ENCODE peak calls at places on chromosomes 2 and 18, in nine cellular contexts. S, X, G, O, N, Y, F, R and V are unnamed samples.

GRCh38 chr18:27400001-27400400 is 214.9 kb upstream of the CHST9 start:
- DNase-seq in S (no peak), X (no peak), G (no peak), O (no peak), N (no peak), Y (no peak), F (no peak), R (no peak), V (no peak)

GRCh38 chr2:158507141-158507540 is 50.4 kb downstream of the PKP4 start:
- DNase-seq in S (no peak), X (peak), G (no peak), O (no peak), N (no peak), Y (no peak), F (no peak), R (no peak), V (no peak)

GRCh38 chr2:126973745-126974144 is 75.1 kb downstream of the TEX51 start:
- DNase-seq in S (no peak), X (no peak), G (no peak), O (no peak), N (no peak), Y (no peak), F (no peak), R (no peak), V (no peak)

GRCh38 chr18:21129586-21130216 is 18.1 kb upstream of the ROCK1 start:
- DNase-seq in S (no peak), X (no peak), G (no peak), O (no peak), N (no peak), Y (no peak), F (no peak), R (no peak), V (no peak)

GRCh38 chr18:74499633-74500032 is 3.5 kb downstream of the CNDP2 start:
- DNase-seq in S (peak), X (peak), G (peak), O (peak), N (peak), Y (peak), F (no peak), R (no peak), V (peak)

GRCh38 chr2:216932113-216932512 is 72.2 kb upstream of the TNP1 start:
- DNase-seq in S (no peak), X (no peak), G (no peak), O (no peak), N (no peak), Y (peak), F (no peak), R (no peak), V (no peak)

GRCh38 chr2:74715071-74715791 is 61.2 kb downstream of the SEMA4F start:
- DNase-seq in S (peak), X (peak), G (peak), O (peak), N (peak), Y (peak), F (peak), R (peak), V (peak)

GRCh38 chr2:64978514-64979268 is 10.5 kb upstream of the SLC1A4 start:
- DNase-seq in S (no peak), X (peak), G (no peak), O (no peak), N (no peak), Y (peak), F (no peak), R (peak), V (peak)

GRCh38 chr2:106026271-106027190 is 167.6 kb downstream of the UXS1 start:
- DNase-seq in S (no peak), X (no peak), G (no peak), O (no peak), N (no peak), Y (no peak), F (no peak), R (no peak), V (no peak)

GRCh38 chr18:35491689-35492077 is 6.1 kb downstream of the INO80C start:
- DNase-seq in S (no peak), X (no peak), G (no peak), O (no peak), N (no peak), Y (no peak), F (no peak), R (peak), V (no peak)

GRCh38 chr2:190334479-190335224 is 8.7 kb upstream of the INPP1 start:
- DNase-seq in S (no peak), X (no peak), G (no peak), O (peak), N (no peak), Y (no peak), F (no peak), R (peak), V (no peak)

GRCh38 chr2:31354837-31355236 is 59.7 kb downstream of the XDH start:
- DNase-seq in S (no peak), X (peak), G (no peak), O (no peak), N (no peak), Y (no peak), F (no peak), R (no peak), V (peak)

GRCh38 chr2:237403024-237403882 is 10.7 kb downstream of the COL6A3 start:
- DNase-seq in S (peak), X (no peak), G (no peak), O (no peak), N (no peak), Y (no peak), F (peak), R (no peak), V (no peak)

GRCh38 chr2:143420313-143420712 is 291.1 kb downstream of the ARHGAP15 start:
- DNase-seq in S (no peak), X (no peak), G (no peak), O (no peak), N (no peak), Y (no peak), F (no peak), R (no peak), V (no peak)

GRCh38 chr18:58052960-58053359 is 8.9 kb downstream of the NEDD4L start:
- DNase-seq in S (no peak), X (no peak), G (no peak), O (no peak), N (no peak), Y (no peak), F (no peak), R (no peak), V (no peak)

GRCh38 chr2:215760526-215760925 is 252.8 kb downstream of the MREG start:
- DNase-seq in S (no peak), X (no peak), G (no peak), O (no peak), N (no peak), Y (peak), F (no peak), R (peak), V (no peak)

GRCh38 chr2:19875280-19875679 is 26.5 kb downstream of the TTC32 start:
- DNase-seq in S (no peak), X (no peak), G (no peak), O (no peak), N (no peak), Y (no peak), F (no peak), R (no peak), V (no peak)

GRCh38 chr2:121066526-121066925 is 218.5 kb downstream of the TFCP2L1 start:
- DNase-seq in S (no peak), X (no peak), G (no peak), O (no peak), N (no peak), Y (no peak), F (no peak), R (no peak), V (no peak)

GRCh38 chr2:223941579-223942277 is 3.4 kb downstream of the WDFY1 start:
- DNase-seq in S (no peak), X (peak), G (no peak), O (no peak), N (no peak), Y (peak), F (peak), R (peak), V (no peak)

GRCh38 chr2:3637692-3638455 is 20.1 kb upstream of the ALLC start:
- DNase-seq in S (peak), X (no peak), G (peak), O (no peak), N (no peak), Y (no peak), F (no peak), R (no peak), V (no peak)

GRCh38 chr2:127604986-127605385 is 41.0 kb upstream of the GPR17 start:
- DNase-seq in S (no peak), X (no peak), G (peak), O (no peak), N (no peak), Y (no peak), F (no peak), R (no peak), V (no peak)

GRCh38 chr18:77143196-77143595 is 10.6 kb upstream of the MBP start:
- DNase-seq in S (no peak), X (no peak), G (no peak), O (no peak), N (no peak), Y (no peak), F (no peak), R (no peak), V (no peak)

GRCh38 chr18:12703714-12704113 is 872 bp downstream of the PSMG2 start:
- DNase-seq in S (no peak), X (peak), G (no peak), O (no peak), N (no peak), Y (peak), F (peak), R (no peak), V (no peak)

GRCh38 chr2:8848328-8849100 is 11.1 kb upstream of the KIDINS220 start:
- DNase-seq in S (no peak), X (no peak), G (no peak), O (no peak), N (no peak), Y (no peak), F (no peak), R (no peak), V (no peak)

DNA sequence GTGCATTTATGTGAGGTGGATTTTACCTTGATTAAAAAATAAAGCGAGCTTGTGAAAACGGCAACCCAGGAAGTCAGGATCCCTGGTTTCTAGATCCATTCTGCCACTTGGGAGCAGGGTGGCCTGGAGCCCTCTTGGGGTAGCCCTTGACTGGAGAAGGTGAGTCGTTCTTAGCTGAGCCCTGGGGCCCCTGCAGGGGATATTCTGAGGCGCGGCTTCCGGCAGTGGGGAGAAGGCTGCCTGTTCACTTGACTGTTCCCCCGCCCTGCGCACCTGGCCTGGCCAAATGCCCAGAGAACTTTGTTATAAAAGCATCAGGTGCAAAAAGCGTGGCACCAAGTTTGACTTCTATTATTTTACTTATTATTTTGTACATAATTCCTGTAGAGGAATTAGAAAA is 221.9 kb downstream of the DYSF start:
- DNase-seq in S (peak), X (no peak), G (no peak), O (no peak), N (no peak), Y (peak), F (no peak), R (no peak), V (no peak)
- H3K4me3 ChIP-seq in S (no peak), X (no peak), G (no peak), O (no peak), N (no peak), Y (no peak), F (no peak), R (no peak), V (no peak)

GRCh38 chr18:8860845-8861642 is 155.7 kb downstream of the MTCL1 start:
- DNase-seq in S (no peak), X (no peak), G (no peak), O (no peak), N (no peak), Y (no peak), F (no peak), R (no peak), V (peak)

GRCh38 chr18:8856187-8856586 is 150.8 kb downstream of the MTCL1 start:
- DNase-seq in S (no peak), X (no peak), G (no peak), O (no peak), N (no peak), Y (no peak), F (no peak), R (no peak), V (no peak)

GRCh38 chr18:8856769-8857393 is 151.5 kb downstream of the MTCL1 start:
- DNase-seq in S (no peak), X (no peak), G (no peak), O (peak), N (no peak), Y (no peak), F (no peak), R (no peak), V (no peak)

GRCh38 chr18:8857806-8858205 is 152.4 kb downstream of the MTCL1 start:
- DNase-seq in S (no peak), X (no peak), G (no peak), O (no peak), N (no peak), Y (no peak), F (no peak), R (no peak), V (no peak)

DNA sequence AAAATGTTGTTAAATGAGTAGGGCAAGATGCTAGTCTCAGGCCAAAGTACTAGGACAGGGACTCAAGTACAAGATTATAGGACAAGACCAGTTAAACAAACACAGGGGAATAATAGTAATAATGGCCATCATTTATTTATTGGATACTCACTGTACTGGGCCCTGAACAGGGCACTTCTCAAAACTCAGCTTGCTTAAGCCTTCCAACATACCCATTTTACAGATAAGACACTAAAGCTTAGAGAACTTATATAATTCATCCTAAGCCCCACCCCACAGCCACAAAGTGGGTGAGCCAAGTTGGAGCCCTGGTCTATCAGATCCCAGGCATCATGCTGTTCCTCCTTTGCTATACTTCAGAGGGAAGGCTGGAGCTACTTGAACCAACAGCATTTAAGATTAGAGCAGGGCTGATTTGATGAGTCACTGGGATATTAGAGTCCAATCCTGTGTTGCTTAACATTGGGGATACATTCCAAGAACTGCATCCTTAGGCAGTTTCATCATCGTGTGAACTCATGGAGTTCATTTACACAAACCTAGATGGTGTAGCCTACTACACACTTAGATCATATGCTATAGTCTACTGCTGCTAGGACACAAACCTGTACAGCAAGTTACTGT is 153.6 kb downstream of the MTCL1 start:
- DNase-seq in S (no peak), X (no peak), G (no peak), O (no peak), N (no peak), Y (peak), F (peak), R (no peak), V (no peak)
- H3K4me3 ChIP-seq in S (no peak), X (no peak), G (no peak), O (no peak), N (no peak), Y (no peak), F (no peak), R (no peak), V (no peak)

GRCh38 chr2:159710601-159711180 is 1.6 kb upstream of the MARCHF7 start:
- DNase-seq in S (no peak), X (no peak), G (no peak), O (no peak), N (no peak), Y (no peak), F (no peak), R (peak), V (no peak)
- H3K4me3 ChIP-seq in S (no peak), X (no peak), G (no peak), O (no peak), N (no peak), Y (no peak), F (no peak), R (no peak), V (peak)

GRCh38 chr2:150023663-150024062 is 436.1 kb upstream of the MMADHC start:
- DNase-seq in S (no peak), X (no peak), G (no peak), O (no peak), N (no peak), Y (no peak), F (no peak), R (no peak), V (no peak)

GRCh38 chr2:150023044-150023443 is 435.5 kb upstream of the MMADHC start:
- DNase-seq in S (no peak), X (no peak), G (no peak), O (no peak), N (no peak), Y (no peak), F (no peak), R (no peak), V (no peak)

GRCh38 chr2:150030440-150030839 is 442.9 kb upstream of the MMADHC start:
- DNase-seq in S (no peak), X (no peak), G (no peak), O (no peak), N (no peak), Y (no peak), F (no peak), R (no peak), V (no peak)

GRCh38 chr2:150027164-150027563 is 439.6 kb upstream of the MMADHC start:
- DNase-seq in S (no peak), X (no peak), G (no peak), O (no peak), N (no peak), Y (no peak), F (no peak), R (peak), V (no peak)

DNA sequence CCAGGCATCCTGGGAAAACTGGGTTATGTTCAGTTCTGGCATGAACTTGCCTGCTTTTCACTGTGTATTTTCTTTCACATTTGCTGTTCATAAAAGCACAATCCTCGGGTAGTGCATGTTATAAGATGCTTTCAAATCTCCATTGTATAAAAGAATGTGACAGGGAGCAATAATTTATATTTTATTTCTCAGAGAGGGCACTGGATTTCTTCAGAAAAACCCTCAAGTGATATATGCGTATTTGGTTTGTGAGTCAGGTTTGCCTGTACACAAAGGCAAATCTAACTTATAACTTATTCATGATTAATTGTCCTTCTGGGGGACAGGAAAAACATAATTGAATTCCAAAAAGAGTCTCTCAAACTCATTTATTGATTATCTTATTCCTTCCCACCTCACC is 440.8 kb upstream of the MMADHC start:
- DNase-seq in S (no peak), X (no peak), G (no peak), O (no peak), N (no peak), Y (no peak), F (no peak), R (peak), V (no peak)
- H3K4me3 ChIP-seq in S (no peak), X (no peak), G (no peak), O (no peak), N (no peak), Y (no peak), F (no peak), R (no peak), V (no peak)

GRCh38 chr18:48943333-48943732 is 7.4 kb downstream of the SMAD7 start:
- DNase-seq in S (no peak), X (no peak), G (no peak), O (no peak), N (no peak), Y (no peak), F (no peak), R (no peak), V (no peak)
- H3K4me3 ChIP-seq in S (peak), X (no peak), G (peak), O (no peak), N (no peak), Y (no peak), F (no peak), R (no peak), V (peak)

GRCh38 chr2:183126635-183127034 is 2.4 kb downstream of the NUP35 start:
- DNase-seq in S (no peak), X (no peak), G (no peak), O (no peak), N (no peak), Y (no peak), F (no peak), R (no peak), V (no peak)
- H3K4me3 ChIP-seq in S (no peak), X (no peak), G (no peak), O (peak), N (no peak), Y (no peak), F (no peak), R (no peak), V (no peak)

GRCh38 chr2:46300406-46300832 is 3.2 kb downstream of the EPAS1 start:
- DNase-seq in S (no peak), X (no peak), G (no peak), O (no peak), N (no peak), Y (no peak), F (no peak), R (no peak), V (no peak)
- H3K4me3 ChIP-seq in S (peak), X (no peak), G (peak), O (no peak), N (peak), Y (peak), F (no peak), R (no peak), V (no peak)